ENCODE peak calls at places on chromosomes 13 and 19, in seven cellular contexts. F is GOT3; M is cerebellum; L is hypothalamus; O is non-pigmented ciliary epithelial cell; C is neural progenitor cell; S is effector CD4-positive, alpha-beta T cell. J is an unnamed sample.

GRCh38 chr13:49444517-49445395 is 682 bp downstream of the SETDB2 start:
- DNase-seq in F (no peak), M (peak), L (no peak), O (no peak), C (peak), S (peak), J (no peak)

GRCh38 chr13:33229446-33230177 is 55.9 kb downstream of the STARD13 start:
- DNase-seq in F (no peak), M (peak), L (peak), O (no peak), C (peak), S (no peak), J (no peak)

GRCh38 chr13:75896271-75896670 is 260.1 kb downstream of the LMO7 start:
- DNase-seq in F (no peak), M (no peak), L (no peak), O (no peak), C (no peak), S (no peak), J (no peak)

GRCh38 chr19:44587863-44588752 is 25.3 kb upstream of the IGSF23 start:
- DNase-seq in F (peak), M (no peak), L (no peak), O (peak), C (no peak), S (no peak), J (no peak)

GRCh38 chr19:18590273-18591272 is 2.0 kb downstream of the REX1BD start:
- DNase-seq in F (no peak), M (peak), L (peak), O (peak), C (peak), S (no peak), J (no peak)

GRCh38 chr13:80341098-80341701 is at the start of gene SPRY2:
- DNase-seq in F (peak), M (peak), L (peak), O (peak), C (peak), S (no peak), J (peak)

GRCh38 chr19:31610036-31610435 is 260.8 kb upstream of the TSHZ3 start:
- DNase-seq in F (no peak), M (no peak), L (no peak), O (no peak), C (no peak), S (no peak), J (no peak)

GRCh38 chr13:110216006-110216402 is 91.0 kb downstream of the COL4A1 start:
- DNase-seq in F (no peak), M (no peak), L (no peak), O (no peak), C (no peak), S (no peak), J (no peak)

GRCh38 chr13:26909515-26909914 is 148.9 kb upstream of the GPR12 start:
- DNase-seq in F (no peak), M (no peak), L (no peak), O (no peak), C (no peak), S (no peak), J (no peak)

GRCh38 chr13:68708336-68708908 is 1399.2 kb upstream of the ATXN8OS start:
- DNase-seq in F (no peak), M (no peak), L (no peak), O (no peak), C (no peak), S (no peak), J (no peak)

GRCh38 chr19:4738734-4739133 is 15.1 kb upstream of the DPP9 start:
- DNase-seq in F (no peak), M (no peak), L (no peak), O (no peak), C (no peak), S (no peak), J (no peak)

GRCh38 chr13:99436686-99437416 is 64.4 kb upstream of the TM9SF2 start:
- DNase-seq in F (peak), M (peak), L (peak), O (no peak), C (peak), S (peak), J (peak)

GRCh38 chr19:17021793-17022590 is 4.6 kb downstream of the CPAMD8 start:
- DNase-seq in F (no peak), M (no peak), L (no peak), O (peak), C (no peak), S (no peak), J (no peak)

GRCh38 chr13:46086421-46086922 is 18.4 kb downstream of the CPB2 start:
- DNase-seq in F (no peak), M (no peak), L (no peak), O (no peak), C (no peak), S (no peak), J (no peak)

GRCh38 chr19:11849264-11849615 is 714 bp downstream of the ZNF439 start:
- DNase-seq in F (no peak), M (no peak), L (no peak), O (no peak), C (no peak), S (no peak), J (no peak)

GRCh38 chr13:95641291-95641811 is 3.2 kb downstream of the DZIP1 start:
- DNase-seq in F (no peak), M (no peak), L (no peak), O (no peak), C (peak), S (no peak), J (peak)

GRCh38 chr13:42363941-42364612 is 92.1 kb downstream of the AKAP11 start:
- DNase-seq in F (no peak), M (no peak), L (no peak), O (peak), C (no peak), S (no peak), J (peak)

GRCh38 chr13:50731400-50731799 is 112.1 kb downstream of the DLEU7 start:
- DNase-seq in F (no peak), M (peak), L (no peak), O (peak), C (no peak), S (no peak), J (no peak)

GRCh38 chr19:18321729-18322091 is 1.2 kb downstream of the LSM4 start:
- DNase-seq in F (no peak), M (no peak), L (no peak), O (no peak), C (no peak), S (no peak), J (no peak)

GRCh38 chr13:36543671-36544070 is 111.4 kb downstream of the CCNA1 start:
- DNase-seq in F (no peak), M (no peak), L (no peak), O (no peak), C (no peak), S (no peak), J (no peak)

J was measured in esophagus muscularis mucosa.